ENCODE peak calls at places on chromosomes 7 and 10, in seven cellular contexts. E, N, Y, V, C, U and Z are unnamed samples.

GRCh38 chr7:25037325-25037724 is 57.3 kb upstream of the OSBPL3 start:
- ATAC-seq in U (peak), N (no peak), Y (no peak), V (no peak), E (no peak), C (no peak), Z (peak)

GRCh38 chr7:149854611-149855367 is 16.6 kb downstream of the ZNF862 start:
- ATAC-seq in C (peak), U (peak), N (peak), V (peak), Y (peak), E (peak), Z (peak)

GRCh38 chr7:22586806-22587180 is 86.8 kb upstream of the STEAP1B start:
- ATAC-seq in V (peak), C (no peak), E (no peak), N (peak), Y (no peak), U (no peak), Z (peak)

GRCh38 chr10:115030483-115031200 is 62.5 kb upstream of the ATRNL1 start:
- ATAC-seq in Y (no peak), N (no peak), V (no peak), E (no peak), U (no peak), C (no peak), Z (peak)

GRCh38 chr10:125160856-125161569 is 650 bp upstream of the CTBP2 start:
- ATAC-seq in C (peak), V (peak), N (peak), E (peak), U (peak), Y (peak), Z (peak)

GRCh38 chr10:30997536-30998252 is 34.0 kb downstream of the ZNF438 start:
- ATAC-seq in V (peak), E (no peak), C (peak), Y (no peak), N (no peak), U (no peak), Z (no peak)

GRCh38 chr10:30384791-30385201 is 35.7 kb upstream of the MTPAP start:
- ATAC-seq in C (peak), U (no peak), V (peak), Y (peak), N (peak), E (peak), Z (peak)

GRCh38 chr10:80528185-80528700 is 9.5 kb upstream of the SH2D4B start:
- ATAC-seq in V (no peak), E (no peak), U (no peak), N (no peak), Y (peak), C (no peak), Z (no peak)

GRCh38 chr7:44454348-44454747 is 36.1 kb downstream of the NUDCD3 start:
- ATAC-seq in C (peak), V (peak), U (peak), N (no peak), E (no peak), Y (no peak), Z (no peak)

GRCh38 chr7:51316262-51316665 is 345 bp downstream of the COBL start:
- ATAC-seq in U (no peak), V (peak), Y (peak), E (peak), C (peak), N (peak), Z (no peak)

GRCh38 chr7:85686410-85687181 is 499.7 kb upstream of the SEMA3D start:
- ATAC-seq in U (no peak), C (no peak), N (no peak), E (no peak), Y (no peak), V (no peak), Z (no peak)

GRCh38 chr10:133361773-133362441 is 4.1 kb upstream of the FUOM start:
- ATAC-seq in E (no peak), N (no peak), Y (no peak), V (no peak), U (no peak), C (no peak), Z (no peak)

GRCh38 chr10:76038696-76039095 is 607.3 kb downstream of the LRMDA start:
- ATAC-seq in E (no peak), N (no peak), V (no peak), C (no peak), U (no peak), Y (no peak), Z (no peak)

GRCh38 chr10:117460846-117461765 is 81.4 kb upstream of the EMX2 start:
- ATAC-seq in V (no peak), Y (peak), C (no peak), E (peak), U (no peak), N (peak), Z (no peak)